ENCODE peak calls at places on chromosomes 6 and 20, in nine cellular contexts. N is fibroblast of mammary gland; C is upper lobe of right lung; K is pancreas; E is neural crest cell; T is CD8-positive, alpha-beta T cell; H is progenitor cell of endocrine pancreas; J is right atrium auricular region; U is CD4-positive, alpha-beta T cell. V is an unnamed sample.

GRCh38 chr6:25689966-25690365 is 38.0 kb downstream of the SCGN start:
- DNase-seq in N (no peak), K (no peak), H (no peak), E (no peak), U (no peak), T (no peak), J (no peak), C (no peak), V (no peak)

GRCh38 chr20:38186788-38187221 is 21.7 kb upstream of the TGM2 start:
- DNase-seq in K (no peak), C (no peak), J (no peak), H (no peak), N (no peak), T (no peak), U (no peak), E (no peak), V (no peak)

GRCh38 chr6:27608916-27609883 is 136.3 kb upstream of the ZNF184 start:
- DNase-seq in H (no peak), J (no peak), C (no peak), N (peak), K (peak), T (no peak), E (no peak), U (no peak), V (no peak)

GRCh38 chr20:63059684-63060056 is 52.9 kb upstream of the BHLHE23 start:
- DNase-seq in E (no peak), T (no peak), C (peak), N (no peak), J (no peak), U (no peak), K (no peak), H (no peak), V (no peak)

GRCh38 chr6:106444777-106445507 is 84.4 kb downstream of the CRYBG1 start:
- DNase-seq in U (no peak), T (no peak), K (peak), J (no peak), N (peak), C (no peak), E (peak), H (no peak), V (no peak)

GRCh38 chr6:29487660-29488059 is at the start of gene MAS1L:
- DNase-seq in N (no peak), C (no peak), E (no peak), H (no peak), U (no peak), K (no peak), T (no peak), J (no peak), V (no peak)

GRCh38 chr6:10205120-10205519 is 209.8 kb downstream of the TFAP2A start:
- DNase-seq in K (no peak), C (no peak), U (no peak), J (no peak), N (no peak), E (no peak), H (no peak), T (no peak), V (no peak)

GRCh38 chr6:77536701-77537100 is 73.4 kb upstream of the HTR1B start:
- DNase-seq in C (no peak), U (no peak), K (no peak), J (no peak), T (no peak), E (no peak), H (no peak), N (no peak), V (no peak)

GRCh38 chr6:16130437-16130891 is 1.6 kb downstream of the MYLIP start:
- DNase-seq in C (no peak), U (no peak), E (no peak), J (no peak), K (no peak), H (no peak), T (no peak), N (no peak), V (no peak)

GRCh38 chr20:58833921-58834320 is 16.8 kb downstream of the GNAS-AS1 start:
- DNase-seq in N (no peak), T (no peak), H (no peak), U (no peak), C (no peak), J (no peak), K (no peak), E (no peak), V (no peak)

GRCh38 chr6:19153270-19153980 is 683.7 kb upstream of the ID4 start:
- DNase-seq in T (no peak), E (no peak), N (peak), K (no peak), C (no peak), U (no peak), H (no peak), J (peak), V (no peak)

GRCh38 chr6:89082439-89082838 is 1.9 kb downstream of the PNRC1 start:
- DNase-seq in K (no peak), T (no peak), C (no peak), E (no peak), N (peak), H (no peak), J (no peak), U (no peak), V (no peak)

GRCh38 chr6:133857696-133858095 is 31.2 kb upstream of the TCF21 start:
- DNase-seq in E (no peak), U (no peak), H (no peak), N (no peak), T (no peak), J (no peak), C (no peak), K (no peak), V (no peak)

GRCh38 chr6:24522090-24522820 is 27.5 kb downstream of the ALDH5A1 start:
- DNase-seq in E (no peak), K (no peak), T (no peak), H (no peak), N (peak), J (no peak), U (no peak), C (no peak), V (no peak)

GRCh38 chr6:109224994-109225393 is 129.7 kb downstream of the CEP57L1 start:
- DNase-seq in J (no peak), T (no peak), K (no peak), E (no peak), U (no peak), C (no peak), H (no peak), N (no peak), V (no peak)

GRCh38 chr20:8018928-8019177 is 708 bp downstream of the TMX4 start:
- DNase-seq in N (no peak), T (no peak), E (no peak), H (no peak), C (no peak), K (no peak), J (no peak), U (no peak), V (no peak)
- TF ChIP-seq CTCF in N (no peak), T (no peak), E (peak), H (no peak), C (no peak), K (no peak), J (no peak), U (no peak), V (no peak)

DNA sequence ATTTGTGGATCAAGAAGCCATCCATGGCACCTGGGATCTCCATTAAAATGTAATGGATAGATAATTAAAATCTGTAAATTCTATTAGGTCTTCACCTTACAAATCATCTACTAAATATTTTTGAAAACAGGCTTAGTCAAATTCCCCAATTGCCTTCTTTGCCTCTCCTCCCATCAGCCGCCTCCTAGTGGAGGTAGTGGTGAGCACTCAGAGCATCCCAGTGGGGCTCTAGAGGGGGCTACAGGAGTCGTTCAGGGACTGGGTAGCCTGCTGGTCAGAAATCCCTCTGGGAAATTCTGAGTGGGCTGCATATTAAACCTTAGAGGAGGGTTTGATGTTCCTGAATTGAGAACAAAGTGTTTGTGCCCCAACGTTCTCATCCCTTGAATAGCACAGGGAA is 20.8 kb upstream of the PAX1 start:
- DNase-seq in J (peak), C (no peak), N (no peak), U (no peak), K (no peak), H (no peak), T (no peak), E (no peak), V (no peak)
- TF ChIP-seq CTCF in J (no peak), C (no peak), N (no peak), U (no peak), K (no peak), H (no peak), T (no peak), E (no peak), V (no peak)

DNA sequence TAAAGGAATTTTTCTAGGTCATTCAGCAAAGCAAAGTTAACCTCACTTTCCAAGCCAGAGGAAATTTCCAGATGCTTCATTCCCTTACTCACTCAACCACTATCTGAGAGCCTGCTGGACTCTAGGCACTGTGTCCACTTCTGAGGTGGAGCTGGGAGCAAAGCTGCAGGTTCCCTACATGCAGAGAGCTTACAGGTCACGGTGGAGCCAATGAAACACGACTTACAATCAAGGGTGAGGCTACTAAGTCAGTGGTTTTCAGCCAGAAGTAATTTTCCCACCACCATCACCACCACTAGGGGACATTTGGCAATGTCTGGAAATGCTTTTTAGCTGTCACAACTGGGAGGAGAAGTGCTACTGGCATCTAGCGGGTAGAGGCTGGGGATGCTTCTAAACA is 34.5 kb upstream of the TSHZ2 start:
- DNase-seq in N (no peak), H (no peak), E (no peak), C (no peak), U (no peak), T (no peak), K (no peak), J (no peak), V (no peak)
- TF ChIP-seq CTCF in N (peak), H (peak), E (no peak), C (no peak), U (no peak), T (no peak), K (no peak), J (no peak), V (no peak)

GRCh38 chr20:36507746-36508145 is 33.6 kb upstream of the MYL9 start:
- DNase-seq in T (no peak), U (no peak), H (no peak), J (no peak), N (no peak), E (no peak), C (no peak), K (no peak), V (no peak)

GRCh38 chr20:36501367-36502006 is 39.8 kb upstream of the MYL9 start:
- DNase-seq in H (no peak), J (no peak), C (no peak), U (no peak), E (no peak), N (no peak), T (no peak), K (no peak), V (no peak)

GRCh38 chr20:36506253-36506652 is 35.1 kb upstream of the MYL9 start:
- DNase-seq in N (no peak), C (no peak), E (no peak), U (no peak), J (no peak), T (no peak), H (no peak), K (no peak), V (no peak)

GRCh38 chr20:36499723-36500501 is 41.4 kb upstream of the MYL9 start:
- DNase-seq in H (no peak), C (no peak), E (no peak), U (no peak), K (no peak), N (peak), T (no peak), J (no peak), V (no peak)

GRCh38 chr20:36504295-36504694 is 37.0 kb upstream of the MYL9 start:
- DNase-seq in H (no peak), K (no peak), J (no peak), N (no peak), U (no peak), C (no peak), E (no peak), T (no peak), V (no peak)
- TF ChIP-seq CTCF in H (no peak), K (no peak), J (no peak), N (no peak), U (no peak), C (no peak), E (peak), T (no peak), V (no peak)

GRCh38 chr6:13453172-13453552 is 34.2 kb downstream of the GFOD1 start:
- DNase-seq in K (no peak), J (no peak), T (no peak), H (no peak), N (no peak), E (no peak), C (no peak), U (no peak), V (no peak)

GRCh38 chr6:13450628-13451027 is 36.8 kb downstream of the GFOD1 start:
- DNase-seq in N (no peak), U (no peak), H (no peak), C (no peak), T (no peak), J (no peak), E (no peak), K (no peak), V (no peak)

GRCh38 chr6:13453771-13454251 is 33.6 kb downstream of the GFOD1 start:
- DNase-seq in T (no peak), C (no peak), E (no peak), N (peak), J (no peak), K (no peak), H (no peak), U (no peak), V (no peak)

GRCh38 chr6:13452346-13453171 is 34.8 kb downstream of the GFOD1 start:
- DNase-seq in H (no peak), N (no peak), J (no peak), U (no peak), E (no peak), T (no peak), K (no peak), C (no peak), V (no peak)

DNA sequence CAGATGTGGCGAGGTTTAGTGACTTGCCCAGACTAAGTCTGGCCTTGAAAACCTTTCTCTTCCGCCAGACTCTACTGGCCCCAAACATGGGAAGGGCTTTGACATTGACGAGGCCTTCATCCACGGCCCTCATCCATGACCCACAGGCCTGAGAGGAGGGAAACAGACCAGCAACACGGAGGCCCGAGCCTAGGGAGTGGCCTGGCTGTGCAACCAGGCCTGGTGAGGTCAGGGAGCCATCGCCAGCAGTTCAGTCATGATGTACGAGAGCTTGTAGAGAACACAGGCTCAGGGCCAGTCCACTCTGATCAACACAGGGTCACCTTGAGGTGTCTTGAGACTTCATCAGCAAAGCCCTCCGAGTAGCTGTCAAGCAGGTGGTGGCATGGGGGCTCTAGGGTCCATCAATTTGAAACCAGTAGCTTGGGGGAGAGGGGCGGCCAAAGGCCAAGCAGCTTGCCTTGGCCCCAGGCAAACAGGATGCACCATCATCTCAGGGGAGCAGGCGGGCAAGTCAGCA is 36.2 kb downstream of the GFOD1 start:
- DNase-seq in K (no peak), H (no peak), U (no peak), C (no peak), J (no peak), N (no peak), T (no peak), E (no peak), V (no peak)
- TF ChIP-seq CTCF in K (no peak), H (no peak), U (no peak), C (no peak), J (no peak), N (no peak), T (no peak), E (no peak), V (no peak)

GRCh38 chr6:42987533-42988451 is 3.4 kb downstream of the PPP2R5D start:
- DNase-seq in E (no peak), H (no peak), N (no peak), C (no peak), U (no peak), K (no peak), T (no peak), J (no peak), V (no peak)

GRCh38 chr6:42981866-42982265 is 2.5 kb upstream of the PPP2R5D start:
- DNase-seq in C (no peak), H (no peak), N (peak), T (no peak), U (no peak), J (no peak), K (no peak), E (no peak), V (no peak)

GRCh38 chr6:42988486-42989020 is 4.2 kb downstream of the PPP2R5D start:
- DNase-seq in K (no peak), U (no peak), H (no peak), N (peak), J (no peak), E (no peak), C (no peak), T (no peak), V (no peak)

GRCh38 chr6:42984924-42985475 is 630 bp downstream of the PPP2R5D start:
- DNase-seq in U (no peak), K (no peak), N (no peak), J (no peak), E (peak), C (no peak), T (no peak), H (no peak), V (no peak)

DNA sequence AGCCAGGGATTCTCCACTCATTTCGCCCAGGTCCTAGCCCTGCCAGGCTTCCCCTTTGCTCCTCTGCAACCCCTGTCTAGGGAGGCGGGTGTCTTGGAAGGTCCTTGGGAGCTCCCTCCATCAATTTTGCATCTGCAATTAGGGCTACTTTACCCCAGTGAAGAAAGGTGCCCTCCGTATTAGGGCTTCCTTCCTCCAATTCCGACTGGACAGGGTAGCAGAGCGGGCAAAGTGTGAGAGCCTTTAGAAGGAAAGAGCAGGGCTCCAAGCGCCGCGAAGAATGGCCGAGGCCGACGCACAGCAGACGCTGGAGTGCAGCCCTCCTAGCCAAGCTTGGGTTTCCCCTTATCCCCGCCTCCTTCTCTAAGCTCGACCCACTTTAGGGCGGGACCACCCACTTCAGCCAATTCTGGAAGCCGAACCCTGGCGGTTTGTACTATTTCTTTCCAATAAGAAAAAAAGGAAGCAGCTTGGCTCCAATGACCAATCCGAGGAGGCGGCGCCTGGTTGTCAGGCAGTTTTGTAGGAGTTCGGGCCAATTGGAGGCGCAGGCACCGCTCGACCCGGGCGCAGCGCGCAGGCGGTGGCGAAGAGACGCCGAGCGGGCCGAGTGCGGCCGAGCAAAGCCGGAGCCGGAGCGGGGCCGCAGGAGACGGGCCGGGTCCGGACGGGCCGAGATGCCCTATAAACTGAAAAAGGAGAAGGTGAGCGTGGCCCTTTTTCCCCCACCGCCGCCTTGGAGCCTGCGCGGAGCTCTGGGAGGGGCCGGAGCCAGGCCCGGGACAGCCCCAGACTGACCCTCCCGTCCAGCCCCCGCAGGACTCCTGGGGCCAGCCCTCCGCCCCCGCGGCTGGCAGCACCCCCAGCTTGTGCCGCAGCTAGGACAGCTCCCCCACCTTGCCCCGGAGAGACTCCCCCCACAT is at the start of gene PPP2R5D:
- DNase-seq in U (peak), C (peak), J (peak), E (peak), H (peak), N (peak), T (peak), K (peak), V (peak)
- TF ChIP-seq CTCF in U (no peak), C (no peak), J (no peak), E (no peak), H (no peak), N (no peak), T (no peak), K (no peak), V (no peak)

GRCh38 chr6:131920656-131921055 is 30.5 kb downstream of the CCN2 start:
- DNase-seq in K (no peak), N (no peak), H (no peak), C (no peak), T (no peak), U (no peak), J (no peak), E (no peak), V (no peak)

GRCh38 chr6:131923356-131923755 is 27.8 kb downstream of the CCN2 start:
- DNase-seq in K (peak), T (no peak), E (peak), U (no peak), N (peak), C (no peak), J (no peak), H (peak), V (no peak)

GRCh38 chr6:131929227-131929626 is 21.9 kb downstream of the CCN2 start:
- DNase-seq in E (no peak), C (no peak), K (no peak), N (no peak), U (no peak), H (no peak), J (no peak), T (no peak), V (no peak)

GRCh38 chr6:131924881-131925474 is 26.2 kb downstream of the CCN2 start:
- DNase-seq in E (no peak), H (no peak), U (no peak), J (no peak), K (no peak), N (peak), T (no peak), C (no peak), V (no peak)
- TF ChIP-seq CTCF in E (peak), H (peak), U (no peak), J (peak), K (no peak), N (peak), T (no peak), C (peak), V (no peak)

GRCh38 chr6:137862419-137863125 is 4.5 kb upstream of the TNFAIP3 start:
- DNase-seq in K (no peak), N (no peak), H (no peak), E (no peak), C (no peak), T (no peak), J (no peak), U (no peak), V (no peak)
- TF ChIP-seq CTCF in K (no peak), N (no peak), H (no peak), E (no peak), C (no peak), T (no peak), J (no peak), U (no peak), V (no peak)

GRCh38 chr20:33666293-33667244 is at the start of gene ACTL10:
- DNase-seq in U (peak), K (peak), E (peak), C (peak), J (peak), H (peak), T (peak), N (peak), V (peak)
- TF ChIP-seq CTCF in U (no peak), K (no peak), E (no peak), C (peak), J (peak), H (peak), T (no peak), N (peak), V (peak)